ENCODE peak calls at places on chromosome 6, in six cellular contexts. One of them, this sample, is unnamed.

GRCh38 chr6:84764332-84765049 is at the start of gene TBX18:
- DNase-seq in mucosa of descending colon: peak; percentile 89
- DNase-seq in tibial artery: peak; percentile 99
- DNase-seq in fibroblast of lung: peak; percentile 90
- DNase-seq in spleen: peak; percentile 65
- DNase-seq in psoas muscle: peak; percentile 93
- DNase-seq in this sample: peak; percentile 84

GRCh38 chr6:63452117-63452516 is 120.2 kb upstream of the LOC128125822 start:
- DNase-seq in tibial artery: no peak
- DNase-seq in mucosa of descending colon: no peak
- DNase-seq in spleen: no peak
- DNase-seq in psoas muscle: no peak
- DNase-seq in fibroblast of lung: no peak
- DNase-seq in this sample: no peak

GRCh38 chr6:24252215-24252614 is 105.6 kb downstream of the DCDC2 start:
- DNase-seq in fibroblast of lung: no peak
- DNase-seq in psoas muscle: no peak
- DNase-seq in tibial artery: no peak
- DNase-seq in spleen: no peak
- DNase-seq in mucosa of descending colon: no peak
- DNase-seq in this sample: no peak

GRCh38 chr6:37783831-37784584 is 35.5 kb upstream of the ZFAND3 start:
- DNase-seq in tibial artery: no peak
- DNase-seq in fibroblast of lung: peak; percentile 29
- DNase-seq in mucosa of descending colon: no peak
- DNase-seq in spleen: no peak
- DNase-seq in psoas muscle: peak; percentile 68
- DNase-seq in this sample: no peak

GRCh38 chr6:154474636-154475428 is 35.7 kb downstream of the CNKSR3 start:
- DNase-seq in tibial artery: peak; percentile 76
- DNase-seq in psoas muscle: no peak
- DNase-seq in spleen: peak; percentile 47
- DNase-seq in mucosa of descending colon: no peak
- DNase-seq in fibroblast of lung: peak; percentile 88
- DNase-seq in this sample: peak; percentile 87

GRCh38 chr6:149642829-149643580 is 5.5 kb downstream of the KATNA1 start:
- DNase-seq in psoas muscle: no peak
- DNase-seq in spleen: no peak
- DNase-seq in fibroblast of lung: peak; percentile 42
- DNase-seq in tibial artery: no peak
- DNase-seq in mucosa of descending colon: no peak
- DNase-seq in this sample: peak; percentile 22

GRCh38 chr6:91575032-91575431 is 988.2 kb upstream of the MAP3K7 start:
- DNase-seq in psoas muscle: no peak
- DNase-seq in mucosa of descending colon: no peak
- DNase-seq in tibial artery: no peak
- DNase-seq in spleen: no peak
- DNase-seq in fibroblast of lung: peak; percentile 11
- DNase-seq in this sample: no peak

GRCh38 chr6:7035837-7036249 is 71.9 kb upstream of the RREB1 start:
- DNase-seq in fibroblast of lung: no peak
- DNase-seq in psoas muscle: no peak
- DNase-seq in spleen: no peak
- DNase-seq in mucosa of descending colon: no peak
- DNase-seq in tibial artery: no peak
- DNase-seq in this sample: no peak

GRCh38 chr6:3308106-3308505 is 49.4 kb downstream of the PSMG4 start:
- DNase-seq in tibial artery: peak; percentile 27
- DNase-seq in spleen: peak; percentile 13
- DNase-seq in mucosa of descending colon: no peak
- DNase-seq in fibroblast of lung: no peak
- DNase-seq in psoas muscle: no peak
- DNase-seq in this sample: no peak

GRCh38 chr6:6811151-6812002 is 222.9 kb downstream of the LY86 start:
- DNase-seq in tibial artery: no peak
- DNase-seq in spleen: no peak
- DNase-seq in mucosa of descending colon: no peak
- DNase-seq in psoas muscle: no peak
- DNase-seq in fibroblast of lung: peak; percentile 74
- DNase-seq in this sample: peak; percentile 70

GRCh38 chr6:12313992-12314589 is 23.9 kb downstream of the EDN1 start:
- DNase-seq in tibial artery: no peak
- DNase-seq in spleen: peak; percentile 43
- DNase-seq in fibroblast of lung: peak; percentile 70
- DNase-seq in mucosa of descending colon: no peak
- DNase-seq in psoas muscle: no peak
- DNase-seq in this sample: peak; percentile 55

GRCh38 chr6:83868639-83869038 is 9.2 kb downstream of the CYB5R4 start:
- DNase-seq in mucosa of descending colon: no peak
- DNase-seq in fibroblast of lung: peak; percentile 83
- DNase-seq in spleen: no peak
- DNase-seq in tibial artery: no peak
- DNase-seq in psoas muscle: no peak
- DNase-seq in this sample: peak; percentile 80

GRCh38 chr6:89215391-89215790 is 1.8 kb downstream of the GABRR1 start:
- DNase-seq in spleen: no peak
- DNase-seq in mucosa of descending colon: no peak
- DNase-seq in psoas muscle: no peak
- DNase-seq in fibroblast of lung: no peak
- DNase-seq in tibial artery: no peak
- DNase-seq in this sample: no peak

GRCh38 chr6:88952065-88952704 is 11.2 kb downstream of the RNGTT start:
- DNase-seq in mucosa of descending colon: no peak
- DNase-seq in spleen: no peak
- DNase-seq in fibroblast of lung: peak; percentile 16
- DNase-seq in psoas muscle: no peak
- DNase-seq in tibial artery: no peak
- DNase-seq in this sample: no peak

GRCh38 chr6:15969236-15969778 is 159.6 kb upstream of the MYLIP start:
- DNase-seq in spleen: no peak
- DNase-seq in psoas muscle: no peak
- DNase-seq in fibroblast of lung: peak; percentile 42
- DNase-seq in tibial artery: no peak
- DNase-seq in mucosa of descending colon: no peak
- DNase-seq in this sample: peak; percentile 44

GRCh38 chr6:125904871-125905270 is 51.7 kb upstream of the HINT3 start:
- DNase-seq in spleen: no peak
- DNase-seq in fibroblast of lung: peak; percentile 94
- DNase-seq in psoas muscle: no peak
- DNase-seq in mucosa of descending colon: no peak
- DNase-seq in tibial artery: no peak
- DNase-seq in this sample: peak; percentile 92

GRCh38 chr6:56399250-56399671 is 151.9 kb upstream of the COL21A1 start:
- DNase-seq in fibroblast of lung: peak; percentile 63
- DNase-seq in psoas muscle: no peak
- DNase-seq in mucosa of descending colon: no peak
- DNase-seq in tibial artery: no peak
- DNase-seq in spleen: no peak
- DNase-seq in this sample: peak; percentile 51

GRCh38 chr6:93859964-93860363 is 440.6 kb upstream of the EPHA7 start:
- DNase-seq in tibial artery: no peak
- DNase-seq in fibroblast of lung: no peak
- DNase-seq in spleen: no peak
- DNase-seq in mucosa of descending colon: no peak
- DNase-seq in psoas muscle: no peak
- DNase-seq in this sample: no peak

GRCh38 chr6:159788757-159789376 is 535 bp downstream of the TCP1 start:
- DNase-seq in fibroblast of lung: peak; percentile 41
- DNase-seq in spleen: peak; percentile 91
- DNase-seq in mucosa of descending colon: peak; percentile 78
- DNase-seq in tibial artery: peak; percentile 75
- DNase-seq in psoas muscle: peak; percentile 74
- DNase-seq in this sample: peak; percentile 9

GRCh38 chr6:167700199-167700598 is 126.5 kb upstream of the AFDN start:
- DNase-seq in fibroblast of lung: peak; percentile 20
- DNase-seq in mucosa of descending colon: no peak
- DNase-seq in spleen: peak; percentile 62
- DNase-seq in psoas muscle: no peak
- DNase-seq in tibial artery: no peak
- DNase-seq in this sample: no peak

GRCh38 chr6:24284006-24284405 is 73.9 kb downstream of the DCDC2 start:
- DNase-seq in mucosa of descending colon: no peak
- DNase-seq in fibroblast of lung: no peak
- DNase-seq in spleen: no peak
- DNase-seq in tibial artery: no peak
- DNase-seq in psoas muscle: no peak
- DNase-seq in this sample: no peak

GRCh38 chr6:30463651-30464618 is 25.4 kb upstream of the HLA-E start:
- DNase-seq in tibial artery: no peak
- DNase-seq in fibroblast of lung: peak; percentile 54
- DNase-seq in spleen: peak; percentile 90
- DNase-seq in mucosa of descending colon: peak; percentile 69
- DNase-seq in psoas muscle: peak; percentile 62
- DNase-seq in this sample: peak; percentile 42

DNA sequence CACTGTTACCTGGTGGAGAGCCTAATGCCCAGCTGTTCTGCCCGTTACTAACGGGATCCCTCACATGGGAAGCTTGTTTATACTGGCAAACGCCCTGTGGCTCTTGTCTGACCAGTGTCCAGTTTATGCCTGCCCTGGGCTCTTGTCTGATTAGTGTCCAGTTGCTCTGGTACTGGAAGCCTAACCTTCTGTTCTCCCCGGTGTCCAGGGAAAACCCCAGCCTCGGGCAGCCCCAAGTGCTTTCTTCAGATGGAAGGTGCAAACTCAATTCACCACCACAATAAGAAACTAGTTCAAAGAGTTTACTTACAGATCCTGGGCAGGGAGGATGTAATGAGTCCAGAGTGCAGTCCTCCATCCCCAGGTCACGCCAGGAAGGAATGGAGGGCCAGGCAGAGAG is 148.4 kb downstream of the TBXT start:
- DNase-seq in fibroblast of lung: no peak
- DNase-seq in tibial artery: no peak
- DNase-seq in psoas muscle: no peak
- DNase-seq in spleen: no peak
- DNase-seq in mucosa of descending colon: no peak
- DNase-seq in this sample: no peak
- H3K9me3 ChIP-seq in fibroblast of lung: no peaks in the 10 kb centered on the region
- H3K9me3 ChIP-seq in tibial artery: peaks cover 5% of the 10 kb centered on the region
- H3K9me3 ChIP-seq in psoas muscle: peaks cover 15% of the 10 kb centered on the region
- H3K9me3 ChIP-seq in spleen: no peaks in the 10 kb centered on the region
- H3K9me3 ChIP-seq in mucosa of descending colon: peaks cover 9% of the 10 kb centered on the region
- H3K9me3 ChIP-seq in this sample: peaks cover 2% of the 10 kb centered on the region

GRCh38 chr6:21664263-21665081 is 70.9 kb downstream of the SOX4 start:
- DNase-seq in fibroblast of lung: peak; percentile 47
- DNase-seq in spleen: peak; percentile 73
- DNase-seq in psoas muscle: peak; percentile 48
- DNase-seq in tibial artery: no peak
- DNase-seq in mucosa of descending colon: peak; percentile 51
- DNase-seq in this sample: peak; percentile 27

GRCh38 chr6:21665436-21666199 is 72.1 kb downstream of the SOX4 start:
- DNase-seq in fibroblast of lung: peak; percentile 10
- DNase-seq in tibial artery: no peak
- DNase-seq in mucosa of descending colon: no peak
- DNase-seq in spleen: no peak
- DNase-seq in psoas muscle: peak; percentile 50
- DNase-seq in this sample: no peak

GRCh38 chr6:21665101-21665435 is 71.5 kb downstream of the SOX4 start:
- DNase-seq in spleen: no peak
- DNase-seq in fibroblast of lung: peak; percentile 22
- DNase-seq in psoas muscle: no peak
- DNase-seq in mucosa of descending colon: no peak
- DNase-seq in tibial artery: no peak
- DNase-seq in this sample: no peak

GRCh38 chr6:21666788-21667681 is 73.5 kb downstream of the SOX4 start:
- DNase-seq in psoas muscle: peak; percentile 43
- DNase-seq in tibial artery: no peak
- DNase-seq in spleen: no peak
- DNase-seq in fibroblast of lung: peak; percentile 50
- DNase-seq in mucosa of descending colon: no peak
- DNase-seq in this sample: peak; percentile 37

DNA sequence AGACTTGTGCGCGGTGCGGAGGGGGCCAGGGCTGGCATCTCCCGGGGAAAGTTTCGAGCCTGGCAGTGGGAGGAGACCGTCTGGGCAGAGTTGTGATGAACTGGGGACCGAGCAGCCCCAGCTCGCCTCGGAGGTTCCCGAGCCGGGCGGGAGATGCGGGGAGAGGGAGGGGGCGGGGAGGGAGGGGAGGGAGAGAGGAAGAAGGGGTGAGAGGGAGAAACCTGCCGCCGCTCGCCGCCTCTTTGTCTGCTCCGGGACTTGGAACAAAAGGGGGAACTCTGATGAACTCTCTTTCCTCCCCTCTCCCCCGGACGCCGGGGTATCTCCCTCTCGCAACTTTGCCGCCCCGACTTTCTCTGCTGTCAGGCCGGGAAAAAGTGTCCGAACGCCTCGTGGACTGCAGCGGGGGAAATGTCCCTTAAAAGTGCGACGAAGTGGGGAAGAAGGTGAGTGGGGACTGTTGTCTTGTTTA is 72.7 kb downstream of the SOX4 start:
- DNase-seq in spleen: peak; percentile 74
- DNase-seq in psoas muscle: peak; percentile 52
- DNase-seq in fibroblast of lung: peak; percentile 34
- DNase-seq in tibial artery: no peak
- DNase-seq in mucosa of descending colon: no peak
- DNase-seq in this sample: no peak
- H3K4me3 ChIP-seq in spleen: no peak overlapping the region
- H3K4me3 ChIP-seq in psoas muscle: peak overlapping the region; percentile 67
- H3K4me3 ChIP-seq in fibroblast of lung: peak overlapping the region; percentile 81
- H3K4me3 ChIP-seq in tibial artery: peak overlapping the region; percentile 60
- H3K4me3 ChIP-seq in mucosa of descending colon: no peak overlapping the region
- H3K4me3 ChIP-seq in this sample: peak overlapping the region; percentile 70

GRCh38 chr6:46201701-46202100 is 30.9 kb upstream of the ENPP5 start:
- DNase-seq in tibial artery: no peak
- DNase-seq in fibroblast of lung: no peak
- DNase-seq in mucosa of descending colon: no peak
- DNase-seq in psoas muscle: no peak
- DNase-seq in spleen: no peak
- DNase-seq in this sample: no peak
- TF ChIP-seq CTCF in tibial artery: no peak
- TF ChIP-seq CTCF in fibroblast of lung: no peak
- TF ChIP-seq CTCF in mucosa of descending colon: no peak
- TF ChIP-seq CTCF in psoas muscle: no peak
- TF ChIP-seq CTCF in spleen: no peak
- TF ChIP-seq CTCF in this sample: no peak

DNA sequence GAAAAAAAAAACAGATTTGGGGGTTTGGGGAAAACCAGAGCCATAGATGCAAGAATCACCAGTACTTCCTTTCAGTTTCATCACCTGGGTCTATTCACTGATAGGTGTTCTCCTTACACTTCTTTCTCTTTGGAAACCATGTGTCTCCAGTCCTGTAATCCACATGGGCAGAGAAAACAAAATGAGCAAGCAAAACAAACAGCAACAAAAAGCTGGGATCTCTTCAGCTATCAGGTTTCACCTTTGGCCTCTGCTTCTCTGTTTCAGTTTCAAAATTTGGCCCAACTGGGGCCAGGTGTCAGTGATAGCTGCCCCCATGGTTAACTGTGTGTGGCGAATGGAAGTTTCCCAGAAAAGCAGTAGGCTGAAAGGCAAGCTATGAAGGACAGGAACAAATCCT is 220.0 kb upstream of the THBS2 start:
- DNase-seq in tibial artery: no peak
- DNase-seq in psoas muscle: no peak
- DNase-seq in spleen: no peak
- DNase-seq in fibroblast of lung: no peak
- DNase-seq in mucosa of descending colon: no peak
- DNase-seq in this sample: no peak
- H3K9me3 ChIP-seq in tibial artery: peaks cover 12% of the 10 kb centered on the region
- H3K9me3 ChIP-seq in psoas muscle: peaks cover 20% of the 10 kb centered on the region
- H3K9me3 ChIP-seq in spleen: no peaks in the 10 kb centered on the region
- H3K9me3 ChIP-seq in fibroblast of lung: no peaks in the 10 kb centered on the region
- H3K9me3 ChIP-seq in mucosa of descending colon: peaks cover 16% of the 10 kb centered on the region
- H3K9me3 ChIP-seq in this sample: no peaks in the 10 kb centered on the region

GRCh38 chr6:34661379-34661778 is 35.2 kb downstream of the ILRUN start:
- DNase-seq in mucosa of descending colon: no peak
- DNase-seq in fibroblast of lung: no peak
- DNase-seq in psoas muscle: no peak
- DNase-seq in tibial artery: no peak
- DNase-seq in spleen: no peak
- DNase-seq in this sample: no peak
- H3K4me3 ChIP-seq in mucosa of descending colon: no peak overlapping the region
- H3K4me3 ChIP-seq in fibroblast of lung: no peak overlapping the region
- H3K4me3 ChIP-seq in psoas muscle: no peak overlapping the region
- H3K4me3 ChIP-seq in tibial artery: no peak overlapping the region
- H3K4me3 ChIP-seq in spleen: no peak overlapping the region
- H3K4me3 ChIP-seq in this sample: no peak overlapping the region

This sample was measured in astrocyte.